ENCODE peak calls at places on chromosomes 3 and 15, in seven cellular contexts. R is retina; Z is thyroid gland; N is stimulated activated CD8-positive, alpha-beta memory T cell treated with anti-CD3 and anti-CD28 coated beads, Interleukin-4, amount 100 ng/mL, for 48 hours; K is T-helper 17 cell; S is effector CD4-positive, alpha-beta T cell; D is lower lobe of right lung. C is an unnamed sample.

GRCh38 chr3:113242091-113242581 is 30.8 kb downstream of the BOC start:
- DNase-seq in N (no peak), K (no peak), D (no peak), S (no peak), R (no peak), Z (no peak), C (no peak)

GRCh38 chr15:73677146-73677607 is 7.0 kb upstream of the CD276 start:
- DNase-seq in N (peak; percentile 65), R (peak; percentile 61), S (peak; percentile 34), Z (peak; percentile 74), D (peak; percentile 57), K (no peak), C (peak; percentile 61)

GRCh38 chr3:42702982-42703694 is 540 bp upstream of the HHATL start:
- DNase-seq in N (no peak), S (no peak), Z (no peak), K (no peak), D (peak; percentile 16), R (no peak), C (no peak)

GRCh38 chr15:98650871-98651481 is 2.6 kb downstream of the IGF1R start:
- DNase-seq in D (no peak), Z (peak; percentile 50), N (peak; percentile 37), S (no peak), K (no peak), R (peak; percentile 63), C (peak; percentile 31)

GRCh38 chr15:69643476-69643875 is 190.9 kb downstream of the RPLP1 start:
- DNase-seq in K (no peak), D (no peak), N (no peak), S (no peak), Z (no peak), R (no peak), C (no peak)

GRCh38 chr3:108053025-108053424 is 37.8 kb downstream of the CD47 start:
- DNase-seq in S (no peak), Z (peak; percentile 33), D (peak; percentile 58), K (no peak), N (no peak), R (no peak), C (no peak)

GRCh38 chr3:115581347-115582135 is 41.8 kb upstream of the GAP43 start:
- DNase-seq in D (no peak), N (peak; percentile 33), S (no peak), Z (no peak), K (no peak), R (no peak), C (no peak)

GRCh38 chr3:112685435-112685834 is 44.5 kb upstream of the CCDC80 start:
- DNase-seq in S (no peak), K (no peak), N (no peak), D (no peak), Z (no peak), R (no peak), C (peak; percentile 71)

GRCh38 chr15:98647774-98648653 is at the start of gene IGF1R:
- DNase-seq in Z (peak; percentile 87), R (peak; percentile 94), K (peak; percentile 63), N (peak; percentile 89), S (peak; percentile 62), D (peak; percentile 91), C (peak; percentile 95)

GRCh38 chr15:101014921-101015841 is 96.0 kb downstream of the LRRK1 start:
- DNase-seq in N (peak; percentile 86), D (peak; percentile 80), Z (peak; percentile 67), K (peak; percentile 43), S (peak; percentile 58), R (peak; percentile 83), C (peak; percentile 85)

GRCh38 chr3:84510007-84510406 is 448.8 kb upstream of the CADM2 start:
- DNase-seq in K (no peak), N (no peak), R (no peak), D (no peak), Z (no peak), S (no peak), C (no peak)

GRCh38 chr3:155407331-155407730 is 113.8 kb upstream of the STRIT1 start:
- DNase-seq in N (no peak), R (no peak), D (no peak), K (no peak), Z (no peak), S (no peak), C (no peak)

GRCh38 chr3:48804930-48805329 is 42.7 kb downstream of the PRKAR2A start:
- DNase-seq in R (no peak), Z (no peak), D (no peak), S (no peak), K (no peak), N (no peak), C (no peak)

GRCh38 chr3:152174876-152175575 is 93.7 kb upstream of the MBNL1 start:
- DNase-seq in Z (no peak), S (no peak), D (no peak), N (no peak), R (no peak), K (no peak), C (no peak)

GRCh38 chr15:50135123-50135541 is 16.1 kb upstream of the ATP8B4 start:
- DNase-seq in S (no peak), K (no peak), R (no peak), D (no peak), N (peak; percentile 57), Z (no peak), C (no peak)

GRCh38 chr15:28726102-28726501 is 13.9 kb upstream of the GOLGA8M start:
- DNase-seq in Z (no peak), S (no peak), N (no peak), K (no peak), R (no peak), D (no peak), C (no peak)

GRCh38 chr3:133445111-133445510 is 45.3 kb downstream of the BFSP2 start:
- DNase-seq in Z (no peak), N (no peak), K (no peak), S (no peak), D (no peak), R (no peak), C (no peak)

GRCh38 chr3:164533275-164533674 is 545.0 kb downstream of the SI start:
- DNase-seq in R (no peak), K (no peak), N (no peak), D (no peak), S (no peak), Z (no peak), C (no peak)

GRCh38 chr3:43699864-43700263 is 9.1 kb downstream of the ABHD5 start:
- DNase-seq in N (no peak), K (no peak), Z (no peak), R (no peak), S (no peak), D (no peak), C (no peak)

GRCh38 chr15:88250826-88251225 is 5.7 kb downstream of the NTRK3 start:
- DNase-seq in R (no peak), S (no peak), K (no peak), N (no peak), Z (no peak), D (no peak), C (no peak)

GRCh38 chr3:194488007-194488742 is 1.4 kb upstream of the ATP13A3 start:
- DNase-seq in S (no peak), N (no peak), R (no peak), D (no peak), Z (no peak), K (no peak), C (no peak)

GRCh38 chr3:62708642-62709041 is 166.6 kb downstream of the CADPS start:
- DNase-seq in N (no peak), S (no peak), D (no peak), K (no peak), Z (peak; percentile 5), R (peak; percentile 72), C (no peak)

C was measured in AG08396.